ENCODE peak calls at places on chromosomes 3 and 15, in nine cellular contexts. T is HFFc6; Q is lower lobe of right lung; M is stimulated activated CD4-positive, alpha-beta T cell treated with anti-CD3 and anti-CD28 coated beads, Interleukin-12 subunit alpha, Interleukin-12 subunit beta, amount 100 ng/mL, for 4 hours; P is heart right ventricle; K is NCI-H1930; I is tibial artery; G is LoVo; R is SK-MEL-5. L is an unnamed sample.

GRCh38 chr15:58487724-58488120 is 55.9 kb downstream of the LIPC start:
- DNase-seq in G (no peak), K (no peak), I (no peak), R (no peak), T (no peak), M (no peak), Q (no peak), P (no peak), L (no peak)

GRCh38 chr3:126936853-126937395 is 46.0 kb upstream of the PLXNA1 start:
- DNase-seq in R (peak), K (no peak), P (no peak), Q (no peak), I (no peak), G (no peak), M (no peak), T (no peak), L (no peak)

GRCh38 chr3:124217542-124217941 is 225.6 kb upstream of the ROPN1 start:
- DNase-seq in Q (no peak), R (peak), P (peak), T (peak), K (no peak), I (no peak), G (peak), M (no peak), L (no peak)

GRCh38 chr3:53102601-53103147 is 27.6 kb downstream of the RFT1 start:
- DNase-seq in I (no peak), P (no peak), M (peak), T (no peak), Q (no peak), G (no peak), K (no peak), R (no peak), L (no peak)

GRCh38 chr3:190429681-190430080 is 20.0 kb downstream of the TMEM207 start:
- DNase-seq in G (no peak), T (peak), M (no peak), I (no peak), Q (no peak), P (no peak), K (no peak), R (no peak), L (no peak)

GRCh38 chr3:59698091-59698490 is 648.3 kb upstream of the CFAP20DC start:
- DNase-seq in P (no peak), T (no peak), I (no peak), G (no peak), R (no peak), M (no peak), Q (no peak), K (no peak), L (no peak)

GRCh38 chr15:70863450-70864218 is 9.7 kb upstream of the LARP6 start:
- DNase-seq in P (no peak), K (no peak), R (peak), Q (no peak), T (peak), I (no peak), M (no peak), G (peak), L (no peak)

GRCh38 chr15:66779331-66780009 is 77.4 kb downstream of the SMAD6 start:
- DNase-seq in M (no peak), G (peak), T (no peak), P (no peak), R (no peak), Q (no peak), K (no peak), I (peak), L (no peak)

GRCh38 chr3:126050050-126050392 is 33.9 kb downstream of the SLC41A3 start:
- DNase-seq in T (no peak), Q (no peak), K (no peak), P (no peak), R (no peak), I (no peak), G (no peak), M (no peak), L (no peak)

GRCh38 chr3:126102530-126102951 is 18.6 kb upstream of the SLC41A3 start:
- DNase-seq in I (peak), G (no peak), P (peak), T (peak), M (no peak), R (no peak), K (no peak), Q (no peak), L (no peak)

GRCh38 chr15:100602822-100603393 is 519 bp downstream of the ASB7 start:
- DNase-seq in R (peak), G (peak), Q (no peak), I (no peak), T (peak), P (peak), M (no peak), K (no peak), L (no peak)

L was measured in NCI-H1417 treated with DMSO at 0.1 percent for 48 hours.